ENCODE peak calls at places on chromosomes 12 and 14, in five cellular contexts. J is RCC 7860, Z is HCEC 1CT, C is HT1080, Y is aorta. T is an unnamed sample.

GRCh38 chr14:55802986-55803431 is 223.0 kb downstream of the KTN1 start:
- DNase-seq in J (peak; percentile 29), Z (peak; percentile 78), C (peak; percentile 78), Y (no peak), T (peak; percentile 72)

GRCh38 chr12:106304001-106304421 is 1.5 kb downstream of the TCP11L2 start:
- DNase-seq in J (no peak), Z (no peak), C (no peak), Y (no peak), T (peak; percentile 24)

GRCh38 chr12:12645485-12645884 is 33.8 kb downstream of the CREBL2 start:
- DNase-seq in J (no peak), Z (peak; percentile 31), C (no peak), Y (no peak), T (peak; percentile 52)

GRCh38 chr12:52615208-52615868 is 3.0 kb downstream of the KRT73 start:
- DNase-seq in J (no peak), Z (no peak), C (no peak), Y (no peak), T (peak; percentile 30)

GRCh38 chr14:33465952-33466700 is 484.7 kb downstream of the EGLN3 start:
- DNase-seq in J (no peak), Z (no peak), C (no peak), Y (no peak), T (no peak)

GRCh38 chr14:77980475-77981321 is 180.8 kb downstream of the ADCK1 start:
- DNase-seq in J (no peak), Z (no peak), C (no peak), Y (no peak), T (no peak)

GRCh38 chr12:47988073-47989022 is 15.9 kb downstream of the COL2A1 start:
- DNase-seq in J (no peak), Z (no peak), C (peak; percentile 59), Y (no peak), T (no peak)

GRCh38 chr14:53113992-53114391 is 39.1 kb downstream of the DDHD1 start:
- DNase-seq in J (no peak), Z (no peak), C (no peak), Y (no peak), T (no peak)

GRCh38 chr14:68409355-68409754 is 383.5 kb downstream of the ZFP36L1 start:
- DNase-seq in J (no peak), Z (no peak), C (no peak), Y (no peak), T (peak; percentile 54)

GRCh38 chr14:56400426-56400825 is 179.2 kb upstream of the TMEM260 start:
- DNase-seq in J (no peak), Z (no peak), C (no peak), Y (no peak), T (no peak)

GRCh38 chr12:106861984-106862894 is 87.8 kb downstream of the RIC8B start:
- DNase-seq in J (no peak), Z (peak; percentile 95), C (no peak), Y (no peak), T (peak; percentile 85)

GRCh38 chr12:57225680-57226190 is 3.8 kb upstream of the SHMT2 start:
- DNase-seq in J (no peak), Z (no peak), C (no peak), Y (no peak), T (no peak)

GRCh38 chr14:34059037-34059924 is 108.4 kb upstream of the EGLN3 start:
- DNase-seq in J (peak; percentile 81), Z (no peak), C (no peak), Y (no peak), T (no peak)

GRCh38 chr14:54727929-54728328 is 161.0 kb downstream of the SAMD4A start:
- DNase-seq in J (no peak), Z (no peak), C (no peak), Y (no peak), T (peak; percentile 61)

GRCh38 chr14:77024171-77024627 is 4.3 kb downstream of the IRF2BPL start:
- DNase-seq in J (no peak), Z (no peak), C (no peak), Y (no peak), T (no peak)

GRCh38 chr12:25245491-25245890 is 5.2 kb downstream of the KRAS start:
- DNase-seq in J (no peak), Z (no peak), C (no peak), Y (no peak), T (no peak)

GRCh38 chr14:103282932-103283331 is 51.1 kb upstream of the EIF5 start:
- DNase-seq in J (no peak), Z (no peak), C (no peak), Y (no peak), T (no peak)

GRCh38 chr12:89949457-89950195 is 241.0 kb upstream of the ATP2B1 start:
- DNase-seq in J (peak; percentile 75), Z (peak; percentile 68), C (peak; percentile 94), Y (no peak), T (peak; percentile 81)

GRCh38 chr12:63150255-63151060 is 543 bp downstream of the AVPR1A start:
- DNase-seq in J (no peak), Z (no peak), C (no peak), Y (peak; percentile 41), T (no peak)

GRCh38 chr12:23548742-23549141 is 400.7 kb downstream of the SOX5 start:
- DNase-seq in J (no peak), Z (no peak), C (no peak), Y (no peak), T (no peak)

GRCh38 chr14:85350667-85351066 is 179.3 kb upstream of the FLRT2 start:
- DNase-seq in J (no peak), Z (no peak), C (no peak), Y (no peak), T (no peak)